ENCODE peak calls at places on chromosomes 12 and 14, in eight cellular contexts. One of them, this sample, is unnamed.

GRCh38 chr14:53411110-53411509 is 258.0 kb upstream of the DDHD1 start:
- DNase-seq in IMR-90: peak; percentile 94
- DNase-seq in body of pancreas: no peak
- DNase-seq in heart left ventricle: no peak
- DNase-seq in Peyer's patch: no peak
- DNase-seq in tibial nerve: no peak
- DNase-seq in suprapubic skin: no peak
- DNase-seq in prostate gland: no peak
- DNase-seq in this sample: no peak

GRCh38 chr12:91636721-91637120 is 454.1 kb upstream of the DCN start:
- DNase-seq in IMR-90: no peak
- DNase-seq in body of pancreas: no peak
- DNase-seq in heart left ventricle: no peak
- DNase-seq in Peyer's patch: no peak
- DNase-seq in tibial nerve: no peak
- DNase-seq in suprapubic skin: no peak
- DNase-seq in prostate gland: no peak
- DNase-seq in this sample: no peak

GRCh38 chr14:92475451-92476187 is 38.0 kb upstream of the RIN3 start:
- DNase-seq in IMR-90: no peak
- DNase-seq in body of pancreas: no peak
- DNase-seq in heart left ventricle: peak; percentile 65
- DNase-seq in Peyer's patch: no peak
- DNase-seq in tibial nerve: peak; percentile 48
- DNase-seq in suprapubic skin: peak; percentile 90
- DNase-seq in prostate gland: no peak
- DNase-seq in this sample: peak; percentile 41

GRCh38 chr14:64232095-64232830 is 61.9 kb downstream of the ESR2 start:
- DNase-seq in IMR-90: peak; percentile 96
- DNase-seq in body of pancreas: no peak
- DNase-seq in heart left ventricle: no peak
- DNase-seq in Peyer's patch: no peak
- DNase-seq in tibial nerve: peak; percentile 14
- DNase-seq in suprapubic skin: no peak
- DNase-seq in prostate gland: no peak
- DNase-seq in this sample: peak; percentile 61

GRCh38 chr12:45122776-45123380 is 72.0 kb upstream of the DBX2 start:
- DNase-seq in IMR-90: peak; percentile 21
- DNase-seq in body of pancreas: no peak
- DNase-seq in heart left ventricle: no peak
- DNase-seq in Peyer's patch: no peak
- DNase-seq in tibial nerve: no peak
- DNase-seq in suprapubic skin: no peak
- DNase-seq in prostate gland: no peak
- DNase-seq in this sample: no peak

GRCh38 chr12:53887881-53888280 is 50.8 kb upstream of the HOXC13 start:
- DNase-seq in IMR-90: no peak
- DNase-seq in body of pancreas: no peak
- DNase-seq in heart left ventricle: no peak
- DNase-seq in Peyer's patch: no peak
- DNase-seq in tibial nerve: no peak
- DNase-seq in suprapubic skin: no peak
- DNase-seq in prostate gland: no peak
- DNase-seq in this sample: no peak

GRCh38 chr12:131327521-131328488 is 374.1 kb downstream of the ADGRD1 start:
- DNase-seq in IMR-90: no peak
- DNase-seq in body of pancreas: no peak
- DNase-seq in heart left ventricle: no peak
- DNase-seq in Peyer's patch: no peak
- DNase-seq in tibial nerve: no peak
- DNase-seq in suprapubic skin: no peak
- DNase-seq in prostate gland: no peak
- DNase-seq in this sample: no peak

GRCh38 chr12:9725471-9725870 is 7.4 kb downstream of the CLECL1 start:
- DNase-seq in IMR-90: no peak
- DNase-seq in body of pancreas: no peak
- DNase-seq in heart left ventricle: no peak
- DNase-seq in Peyer's patch: no peak
- DNase-seq in tibial nerve: no peak
- DNase-seq in suprapubic skin: no peak
- DNase-seq in prostate gland: no peak
- DNase-seq in this sample: no peak

GRCh38 chr14:46472261-46472660 is 179.3 kb downstream of the RPL10L start:
- DNase-seq in IMR-90: no peak
- DNase-seq in body of pancreas: no peak
- DNase-seq in heart left ventricle: no peak
- DNase-seq in Peyer's patch: no peak
- DNase-seq in tibial nerve: no peak
- DNase-seq in suprapubic skin: no peak
- DNase-seq in prostate gland: no peak
- DNase-seq in this sample: no peak
- H3K27ac ChIP-seq in IMR-90: no peak overlapping the region
- H3K27ac ChIP-seq in body of pancreas: no peak overlapping the region
- H3K27ac ChIP-seq in heart left ventricle: no peak overlapping the region
- H3K27ac ChIP-seq in Peyer's patch: no peak overlapping the region
- H3K27ac ChIP-seq in tibial nerve: no peak overlapping the region
- H3K27ac ChIP-seq in suprapubic skin: no peak overlapping the region
- H3K27ac ChIP-seq in prostate gland: no peak overlapping the region
- H3K27ac ChIP-seq in this sample: no peak overlapping the region

GRCh38 chr12:76569685-76570604 is 10.4 kb upstream of the OSBPL8 start:
- DNase-seq in IMR-90: no peak
- DNase-seq in body of pancreas: no peak
- DNase-seq in heart left ventricle: no peak
- DNase-seq in Peyer's patch: no peak
- DNase-seq in tibial nerve: no peak
- DNase-seq in suprapubic skin: no peak
- DNase-seq in prostate gland: no peak
- DNase-seq in this sample: no peak

GRCh38 chr12:76571256-76571655 is 11.7 kb upstream of the OSBPL8 start:
- DNase-seq in IMR-90: peak; percentile 42
- DNase-seq in body of pancreas: no peak
- DNase-seq in heart left ventricle: no peak
- DNase-seq in Peyer's patch: no peak
- DNase-seq in tibial nerve: no peak
- DNase-seq in suprapubic skin: no peak
- DNase-seq in prostate gland: no peak
- DNase-seq in this sample: no peak

GRCh38 chr12:76568888-76569551 is 9.4 kb upstream of the OSBPL8 start:
- DNase-seq in IMR-90: no peak
- DNase-seq in body of pancreas: no peak
- DNase-seq in heart left ventricle: no peak
- DNase-seq in Peyer's patch: no peak
- DNase-seq in tibial nerve: no peak
- DNase-seq in suprapubic skin: no peak
- DNase-seq in prostate gland: no peak
- DNase-seq in this sample: no peak

GRCh38 chr12:76563061-76563460 is 3.5 kb upstream of the OSBPL8 start:
- DNase-seq in IMR-90: no peak
- DNase-seq in body of pancreas: no peak
- DNase-seq in heart left ventricle: no peak
- DNase-seq in Peyer's patch: no peak
- DNase-seq in tibial nerve: no peak
- DNase-seq in suprapubic skin: no peak
- DNase-seq in prostate gland: no peak
- DNase-seq in this sample: no peak

DNA sequence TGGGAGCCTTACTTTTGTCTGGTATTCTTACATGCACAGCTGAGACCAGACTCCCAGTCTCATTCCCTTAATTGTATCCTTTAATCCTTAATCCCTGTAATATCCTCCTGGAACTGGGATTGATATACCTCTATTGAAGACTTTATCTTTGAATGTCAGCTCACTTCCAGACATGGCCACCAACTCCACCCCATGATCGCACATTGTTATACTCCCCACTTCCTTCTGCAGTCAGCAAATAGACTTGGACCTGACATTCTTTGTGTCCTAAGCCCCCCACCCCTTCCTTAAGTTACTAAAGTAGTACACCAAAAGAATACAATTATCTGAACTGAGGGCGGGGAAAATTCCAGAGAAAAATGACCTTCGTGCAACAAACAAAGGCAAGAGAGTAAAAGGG is 8.6 kb upstream of the OSBPL8 start:
- DNase-seq in IMR-90: no peak
- DNase-seq in body of pancreas: no peak
- DNase-seq in heart left ventricle: no peak
- DNase-seq in Peyer's patch: no peak
- DNase-seq in tibial nerve: no peak
- DNase-seq in suprapubic skin: no peak
- DNase-seq in prostate gland: no peak
- DNase-seq in this sample: no peak
- H3K4me3 ChIP-seq in IMR-90: no peak overlapping the region
- H3K4me3 ChIP-seq in body of pancreas: no peak overlapping the region
- H3K4me3 ChIP-seq in heart left ventricle: no peak overlapping the region
- H3K4me3 ChIP-seq in Peyer's patch: no peak overlapping the region
- H3K4me3 ChIP-seq in tibial nerve: no peak overlapping the region
- H3K4me3 ChIP-seq in suprapubic skin: no peak overlapping the region
- H3K4me3 ChIP-seq in prostate gland: no peak overlapping the region
- H3K4me3 ChIP-seq in this sample: no peak overlapping the region

GRCh38 chr12:12718382-12718761 is 1.2 kb downstream of the CDKN1B start:
- DNase-seq in IMR-90: no peak
- DNase-seq in body of pancreas: no peak
- DNase-seq in heart left ventricle: no peak
- DNase-seq in Peyer's patch: no peak
- DNase-seq in tibial nerve: no peak
- DNase-seq in suprapubic skin: no peak
- DNase-seq in prostate gland: no peak
- DNase-seq in this sample: no peak
- TF ChIP-seq POLR2A in IMR-90: no peak
- TF ChIP-seq POLR2A in body of pancreas: no peak
- TF ChIP-seq POLR2A in heart left ventricle: no peak
- TF ChIP-seq POLR2A in Peyer's patch: no peak
- TF ChIP-seq POLR2A in tibial nerve: no peak
- TF ChIP-seq POLR2A in suprapubic skin: no peak
- TF ChIP-seq POLR2A in prostate gland: no peak
- TF ChIP-seq POLR2A in this sample: no peak

GRCh38 chr14:101552786-101553231 is 8.5 kb upstream of the DIO3 start:
- DNase-seq in IMR-90: no peak
- DNase-seq in body of pancreas: no peak
- DNase-seq in heart left ventricle: no peak
- DNase-seq in Peyer's patch: no peak
- DNase-seq in tibial nerve: no peak
- DNase-seq in suprapubic skin: no peak
- DNase-seq in prostate gland: no peak
- DNase-seq in this sample: no peak
- H3K27ac ChIP-seq in IMR-90: no peak overlapping the region
- H3K27ac ChIP-seq in body of pancreas: no peak overlapping the region
- H3K27ac ChIP-seq in heart left ventricle: no peak overlapping the region
- H3K27ac ChIP-seq in Peyer's patch: no peak overlapping the region
- H3K27ac ChIP-seq in tibial nerve: no peak overlapping the region
- H3K27ac ChIP-seq in suprapubic skin: no peak overlapping the region
- H3K27ac ChIP-seq in prostate gland: no peak overlapping the region
- H3K27ac ChIP-seq in this sample: no peak overlapping the region

GRCh38 chr12:42027537-42027936 is 117.1 kb downstream of the GXYLT1 start:
- DNase-seq in IMR-90: no peak
- DNase-seq in body of pancreas: no peak
- DNase-seq in heart left ventricle: no peak
- DNase-seq in Peyer's patch: no peak
- DNase-seq in tibial nerve: no peak
- DNase-seq in suprapubic skin: no peak
- DNase-seq in prostate gland: no peak
- DNase-seq in this sample: no peak

GRCh38 chr12:42031847-42032564 is 112.7 kb downstream of the GXYLT1 start:
- DNase-seq in IMR-90: no peak
- DNase-seq in body of pancreas: no peak
- DNase-seq in heart left ventricle: no peak
- DNase-seq in Peyer's patch: no peak
- DNase-seq in tibial nerve: no peak
- DNase-seq in suprapubic skin: no peak
- DNase-seq in prostate gland: no peak
- DNase-seq in this sample: no peak

DNA sequence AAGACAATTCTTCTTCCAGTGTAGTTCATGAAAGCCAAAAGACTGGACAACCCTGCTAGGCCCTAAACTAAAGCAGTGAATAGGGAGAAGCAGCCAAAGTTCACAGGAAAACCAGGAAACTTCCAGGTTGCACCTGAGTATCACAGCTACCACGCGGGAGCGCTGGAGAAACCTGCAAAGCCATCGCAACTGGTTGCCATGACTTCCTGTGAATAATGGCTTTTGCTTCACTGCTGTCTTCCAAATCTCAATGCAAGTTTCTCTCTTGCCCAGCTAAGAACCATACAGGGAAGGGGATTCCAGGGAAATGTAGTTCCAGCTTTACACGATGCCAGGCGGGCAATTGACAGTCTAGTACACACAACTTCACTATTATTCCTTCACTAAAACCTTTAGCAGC is 114.1 kb downstream of the GXYLT1 start:
- DNase-seq in IMR-90: no peak
- DNase-seq in body of pancreas: no peak
- DNase-seq in heart left ventricle: no peak
- DNase-seq in Peyer's patch: no peak
- DNase-seq in tibial nerve: no peak
- DNase-seq in suprapubic skin: no peak
- DNase-seq in prostate gland: no peak
- DNase-seq in this sample: no peak
- H3K4me3 ChIP-seq in IMR-90: no peak overlapping the region
- H3K4me3 ChIP-seq in body of pancreas: no peak overlapping the region
- H3K4me3 ChIP-seq in heart left ventricle: no peak overlapping the region
- H3K4me3 ChIP-seq in Peyer's patch: no peak overlapping the region
- H3K4me3 ChIP-seq in tibial nerve: no peak overlapping the region
- H3K4me3 ChIP-seq in suprapubic skin: no peak overlapping the region
- H3K4me3 ChIP-seq in prostate gland: no peak overlapping the region
- H3K4me3 ChIP-seq in this sample: no peak overlapping the region

DNA sequence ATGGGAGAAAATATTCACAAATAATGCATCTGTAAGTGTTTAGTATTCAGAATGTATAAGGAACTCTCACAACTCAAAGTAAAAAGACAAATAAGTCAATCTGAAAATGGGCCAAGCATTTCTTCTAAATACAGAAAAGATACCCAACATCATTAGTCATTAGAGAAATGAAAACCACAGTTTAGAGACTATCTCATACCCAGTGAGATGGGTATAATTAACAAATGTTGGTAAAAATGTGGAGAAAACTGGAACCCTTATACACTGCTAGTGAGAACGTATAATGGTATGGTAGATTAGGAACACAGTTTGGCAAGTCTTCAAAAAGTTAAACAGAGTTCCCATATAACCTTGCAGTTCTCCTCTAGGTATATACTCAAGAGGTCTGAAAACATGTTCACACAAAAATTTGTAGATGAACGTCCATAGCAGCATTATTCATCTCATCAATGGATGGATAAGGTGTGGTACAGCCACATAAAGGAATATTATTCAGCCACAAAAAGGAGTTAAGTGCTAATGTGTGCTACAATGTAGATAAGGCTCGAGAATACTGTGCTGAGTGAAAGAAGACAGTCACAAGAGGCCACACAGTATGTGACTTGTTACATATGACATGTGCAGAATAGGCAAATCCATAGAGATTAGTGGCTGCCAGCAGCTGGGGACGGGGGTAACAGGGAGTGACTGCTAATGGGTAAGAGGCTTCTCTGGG is 5.9 kb downstream of the VCPKMT start:
- DNase-seq in IMR-90: no peak
- DNase-seq in body of pancreas: no peak
- DNase-seq in heart left ventricle: no peak
- DNase-seq in Peyer's patch: no peak
- DNase-seq in tibial nerve: no peak
- DNase-seq in suprapubic skin: no peak
- DNase-seq in prostate gland: no peak
- DNase-seq in this sample: no peak
- TF ChIP-seq POLR2A in IMR-90: no peak
- TF ChIP-seq POLR2A in body of pancreas: no peak
- TF ChIP-seq POLR2A in heart left ventricle: no peak
- TF ChIP-seq POLR2A in Peyer's patch: no peak
- TF ChIP-seq POLR2A in tibial nerve: no peak
- TF ChIP-seq POLR2A in suprapubic skin: no peak
- TF ChIP-seq POLR2A in prostate gland: no peak
- TF ChIP-seq POLR2A in this sample: no peak